ENCODE peak calls at places on chromosomes 1 and 21, in eight cellular contexts. J, F, Z, D, R, V, G and Q are unnamed samples.

GRCh38 chr21:44497641-44498243 is 42.3 kb downstream of the KRTAP10-1 start:
- DNase-seq in J (no peak), F (no peak), Z (no peak), D (no peak), R (no peak), V (peak; percentile 65), G (no peak), Q (no peak)

GRCh38 chr21:34936299-34936698 is 112.8 kb downstream of the RUNX1 start:
- DNase-seq in J (no peak), F (no peak), Z (no peak), D (no peak), R (no peak), V (no peak), G (no peak), Q (no peak)

GRCh38 chr1:181356505-181357340 is 126.6 kb upstream of the CACNA1E start:
- DNase-seq in J (no peak), F (no peak), Z (no peak), D (no peak), R (peak; percentile 86), V (no peak), G (no peak), Q (no peak)

GRCh38 chr1:34759472-34760357 is at the start of gene GJB4:
- DNase-seq in J (no peak), F (no peak), Z (no peak), D (no peak), R (no peak), V (no peak), G (no peak), Q (peak; percentile 33)

GRCh38 chr1:107254306-107254705 is 113.5 kb downstream of the NTNG1 start:
- DNase-seq in J (no peak), F (no peak), Z (no peak), D (no peak), R (no peak), V (peak; percentile 5), G (no peak), Q (no peak)

GRCh38 chr1:21022279-21023040 is 154.2 kb downstream of the EIF4G3 start:
- DNase-seq in J (peak; percentile 60), F (peak; percentile 63), Z (peak; percentile 83), D (peak; percentile 99), R (no peak), V (peak; percentile 77), G (no peak), Q (peak; percentile 89)

GRCh38 chr1:9263276-9263855 is 28.8 kb downstream of the H6PD start:
- DNase-seq in J (no peak), F (no peak), Z (no peak), D (no peak), R (no peak), V (no peak), G (no peak), Q (no peak)

GRCh38 chr21:45334134-45334533 is 46.4 kb upstream of the POFUT2 start:
- DNase-seq in J (no peak), F (no peak), Z (no peak), D (no peak), R (no peak), V (no peak), G (no peak), Q (no peak)

GRCh38 chr1:35047188-35047858 is 15.6 kb upstream of the ZMYM6 start:
- DNase-seq in J (no peak), F (no peak), Z (no peak), D (peak; percentile 74), R (no peak), V (no peak), G (no peak), Q (no peak)

GRCh38 chr1:37474051-37474696 is at the start of gene ZC3H12A:
- DNase-seq in J (peak; percentile 92), F (peak; percentile 96), Z (peak; percentile 86), D (peak; percentile 84), R (peak; percentile 95), V (peak; percentile 96), G (peak; percentile 93), Q (peak; percentile 93)

GRCh38 chr1:37476460-37477197 is 2.2 kb downstream of the ZC3H12A start:
- DNase-seq in J (peak; percentile 76), F (peak; percentile 82), Z (peak; percentile 78), D (peak; percentile 86), R (no peak), V (peak; percentile 74), G (peak; percentile 74), Q (no peak)

GRCh38 chr1:37474697-37475379 is 458 bp downstream of the ZC3H12A start:
- DNase-seq in J (peak; percentile 35), F (peak; percentile 38), Z (no peak), D (no peak), R (no peak), V (peak; percentile 51), G (peak; percentile 58), Q (no peak)

GRCh38 chr1:37476087-37476452 is 1.7 kb downstream of the ZC3H12A start:
- DNase-seq in J (no peak), F (peak; percentile 13), Z (no peak), D (no peak), R (no peak), V (peak; percentile 17), G (no peak), Q (no peak)

DNA sequence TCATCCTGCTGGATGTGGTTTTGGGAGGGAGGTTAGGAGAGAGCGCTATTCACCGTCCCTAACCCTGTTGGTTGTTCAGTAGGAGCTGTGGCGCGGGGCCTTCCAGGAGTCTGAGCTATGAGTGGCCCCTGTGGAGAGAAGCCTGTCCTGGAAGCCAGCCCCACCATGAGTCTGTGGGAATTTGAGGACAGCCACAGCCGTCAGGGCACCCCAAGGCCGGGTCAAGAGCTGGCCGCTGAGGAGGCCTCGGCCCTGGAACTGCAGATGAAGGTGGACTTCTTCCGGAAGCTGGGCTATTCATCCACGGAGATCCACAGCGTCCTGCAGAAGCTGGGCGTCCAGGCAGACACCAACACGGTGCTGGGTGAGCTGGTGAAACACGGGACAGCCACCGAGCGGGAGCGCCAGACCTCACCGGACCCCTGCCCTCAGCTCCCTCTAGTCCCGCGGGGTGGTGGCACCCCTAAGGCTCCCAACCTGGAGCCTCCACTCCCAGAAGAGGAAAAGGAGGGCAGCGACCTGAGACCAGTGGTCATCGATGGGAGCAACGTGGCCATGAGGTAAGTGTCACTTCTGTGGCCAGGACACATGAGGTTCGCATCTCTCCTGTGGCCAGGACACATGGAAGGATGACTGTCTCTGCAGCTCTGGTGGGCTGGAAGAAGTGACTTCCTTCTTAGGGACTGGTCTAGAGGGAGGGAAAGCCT is 1.2 kb downstream of the ZC3H12A start:
- DNase-seq in J (no peak), F (peak; percentile 29), Z (no peak), D (no peak), R (no peak), V (peak; percentile 47), G (no peak), Q (no peak)
- TF ChIP-seq POLR2A in J (no peak), F (no peak), Z (no peak), D (no peak), R (no peak), V (no peak), G (no peak), Q (no peak)

GRCh38 chr1:17433261-17433660 is 6.2 kb downstream of the RCC2 start:
- DNase-seq in J (no peak), F (no peak), Z (no peak), D (no peak), R (no peak), V (no peak), G (no peak), Q (no peak)

GRCh38 chr1:17434591-17434990 is 4.9 kb downstream of the RCC2 start:
- DNase-seq in J (no peak), F (no peak), Z (no peak), D (no peak), R (no peak), V (no peak), G (no peak), Q (no peak)

GRCh38 chr1:17436380-17437174 is 2.9 kb downstream of the RCC2 start:
- DNase-seq in J (no peak), F (no peak), Z (no peak), D (peak; percentile 30), R (no peak), V (no peak), G (no peak), Q (no peak)

GRCh38 chr1:17432412-17432811 is 7.1 kb downstream of the RCC2 start:
- DNase-seq in J (no peak), F (no peak), Z (no peak), D (no peak), R (no peak), V (no peak), G (no peak), Q (no peak)

GRCh38 chr1:17434016-17434415 is 5.5 kb downstream of the RCC2 start:
- DNase-seq in J (no peak), F (no peak), Z (no peak), D (no peak), R (no peak), V (no peak), G (no peak), Q (no peak)
- H3K4me1 ChIP-seq in J (no peaks in the 10 kb centered on the region), F (peaks cover 25% of the 10 kb centered on the region), Z (no peaks in the 10 kb centered on the region), D (peaks cover 9% of the 10 kb centered on the region), R (peaks cover 20% of the 10 kb centered on the region), V (peaks cover 16% of the 10 kb centered on the region), G (no peaks in the 10 kb centered on the region), Q (peaks cover 6% of the 10 kb centered on the region)

DNA sequence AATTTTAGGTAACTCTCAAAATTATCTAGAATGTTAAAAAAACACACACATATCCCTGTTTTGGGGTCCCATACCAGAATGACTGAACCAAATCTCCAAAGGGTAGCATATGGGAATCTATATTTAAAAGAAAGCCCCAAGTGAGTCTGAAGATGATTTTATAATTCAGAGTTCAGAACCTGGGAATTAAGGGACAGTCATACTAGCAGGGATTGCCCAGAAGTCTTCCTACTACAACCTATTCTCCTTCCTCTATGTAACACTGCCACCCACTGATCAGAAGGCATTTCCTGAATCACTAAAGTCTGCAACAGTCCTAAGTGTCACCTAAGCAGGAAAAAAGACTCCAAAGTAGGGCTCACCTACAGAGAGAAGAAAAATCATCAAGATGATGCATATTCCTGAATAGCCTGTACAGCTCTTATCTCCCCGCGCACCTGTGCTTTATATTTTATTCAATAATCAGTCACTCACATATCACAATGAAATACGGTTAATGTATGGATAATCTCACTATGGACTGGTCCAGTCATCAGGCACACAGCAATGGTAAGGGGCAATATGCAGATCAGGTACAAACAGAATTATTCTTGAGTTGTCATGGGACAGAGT is 4.9 kb downstream of the RGS1 start:
- DNase-seq in J (no peak), F (peak; percentile 16), Z (no peak), D (peak; percentile 75), R (no peak), V (peak; percentile 15), G (no peak), Q (peak; percentile 19)
- TF ChIP-seq POLR2A in J (no peak), F (no peak), Z (no peak), D (no peak), R (no peak), V (no peak), G (no peak), Q (no peak)

DNA sequence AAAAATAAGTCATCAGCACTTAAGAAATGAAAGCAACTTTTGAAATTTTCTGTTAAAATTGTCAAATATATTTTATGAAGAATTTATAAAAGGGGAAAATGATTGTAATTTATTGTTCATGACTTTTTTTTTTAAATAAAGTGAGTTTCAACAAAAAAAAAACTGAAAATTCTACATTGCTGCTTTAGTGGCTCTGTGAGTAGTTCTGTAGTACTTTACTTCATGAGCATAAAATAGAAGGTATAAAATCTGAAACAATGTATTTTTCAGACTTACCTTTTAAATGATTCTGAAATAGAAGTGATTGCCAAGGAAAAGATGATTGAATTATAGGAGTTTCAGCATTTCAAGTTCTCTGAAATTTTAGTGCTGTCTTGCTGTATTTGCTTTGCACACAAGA is 13.8 kb downstream of the PDIK1L start:
- DNase-seq in J (no peak), F (no peak), Z (no peak), D (no peak), R (no peak), V (no peak), G (no peak), Q (no peak)
- H3K4me1 ChIP-seq in J (no peaks in the 10 kb centered on the region), F (peaks cover 34% of the 10 kb centered on the region), Z (no peaks in the 10 kb centered on the region), D (peaks cover 16% of the 10 kb centered on the region), R (peaks cover 6% of the 10 kb centered on the region), V (peaks cover 78% of the 10 kb centered on the region), G (no peaks in the 10 kb centered on the region), Q (no peaks in the 10 kb centered on the region)